ENCODE peak calls at places on chromosomes 7 and 10, in five cellular contexts. Z is T1000; X is cardiac muscle cell; I is ELR; K is activated T-helper 1 cell treated with anti-CD3 and anti-CD28 coated beads, Interleukin-2, amount 50 U/mL, for 16 hours. U is an unnamed sample.
A peak's percentile ranks its signal among the peaks of the same experiment; 100 is the strongest.

GRCh38 chr7:130994378-130995115 is 260.5 kb upstream of the KLF14 start:
- DNase-seq in X (peak; percentile 47), K (no peak), I (no peak), Z (no peak), U (no peak)

GRCh38 chr7:114631249-114631822 is 216.7 kb downstream of the FOXP2 start:
- DNase-seq in I (no peak), Z (no peak), K (no peak), X (no peak), U (no peak)

GRCh38 chr10:22570234-22570633 is 144.1 kb downstream of the PIP4K2A start:
- DNase-seq in K (no peak), I (no peak), Z (no peak), X (no peak), U (no peak)

GRCh38 chr7:926061-927030 is 28.1 kb downstream of the ADAP1 start:
- DNase-seq in X (no peak), I (no peak), K (no peak), Z (no peak), U (no peak)

GRCh38 chr7:47549397-47549796 is 32.5 kb downstream of the TNS3 start:
- DNase-seq in X (no peak), I (no peak), Z (no peak), K (no peak), U (no peak)

GRCh38 chr10:378930-379704 is 243.9 kb downstream of the ZMYND11 start:
- DNase-seq in X (no peak), I (no peak), K (no peak), Z (no peak), U (no peak)

GRCh38 chr7:137539111-137539715 is 195.7 kb upstream of the PTN start:
- DNase-seq in I (peak; percentile 88), X (peak; percentile 68), Z (no peak), K (no peak), U (peak; percentile 49)

GRCh38 chr10:109593686-109594085 is 329.6 kb downstream of the XPNPEP1 start:
- DNase-seq in I (peak; percentile 73), Z (no peak), K (no peak), X (no peak), U (no peak)

GRCh38 chr10:49161411-49161997 is 26.7 kb downstream of the TMEM273 start:
- DNase-seq in Z (no peak), I (peak; percentile 77), X (peak; percentile 59), K (no peak), U (no peak)

GRCh38 chr10:75658915-75659314 is 227.5 kb downstream of the LRMDA start:
- DNase-seq in K (no peak), I (no peak), Z (no peak), X (no peak), U (no peak)

GRCh38 chr10:18659784-18660561 is 742 bp downstream of the ARL5B start:
- DNase-seq in I (peak; percentile 46), X (peak; percentile 40), Z (no peak), K (no peak), U (no peak)

GRCh38 chr7:107064255-107064654 is 19.8 kb downstream of the PRKAR2B start:
- DNase-seq in I (no peak), X (no peak), K (no peak), Z (no peak), U (no peak)

GRCh38 chr10:1395025-1395981 is 339.1 kb downstream of the WDR37 start:
- DNase-seq in I (no peak), X (no peak), Z (no peak), K (no peak), U (no peak)

GRCh38 chr7:116361767-116362166 is 137.8 kb upstream of the CAV2 start:
- DNase-seq in X (no peak), Z (no peak), K (no peak), I (no peak), U (no peak)

GRCh38 chr10:103921750-103922195 is 3.8 kb upstream of the STN1 start:
- DNase-seq in Z (no peak), I (peak; percentile 42), X (peak; percentile 51), K (no peak), U (no peak)

GRCh38 chr10:115980470-115980869 is 292.5 kb downstream of the GFRA1 start:
- DNase-seq in I (no peak), K (no peak), Z (no peak), X (no peak), U (no peak)

U was measured in HFF-Myc.